ENCODE peak calls at places on chromosomes 11 and 22, in nine cellular contexts. S, R, M, B, N, J, T, F and G are unnamed samples.

GRCh38 chr11:47986219-47986618 is 5.9 kb downstream of the PTPRJ start:
- DNase-seq in J (no peak), S (no peak), N (no peak), R (no peak), M (no peak), F (no peak), B (no peak), T (no peak), G (no peak)

GRCh38 chr22:47051435-47052175 is 289.2 kb downstream of the TBC1D22A start:
- DNase-seq in B (peak; percentile 48), F (no peak), T (no peak), S (no peak), N (no peak), J (no peak), M (peak; percentile 49), R (no peak), G (no peak)

GRCh38 chr11:66981976-66982578 is 7.0 kb downstream of the C11orf86 start:
- DNase-seq in B (peak; percentile 90), N (peak; percentile 74), T (peak; percentile 80), F (no peak), M (peak; percentile 74), S (peak; percentile 93), J (peak; percentile 70), R (peak; percentile 85), G (no peak)

GRCh38 chr11:12271241-12271640 is 106.1 kb upstream of the PARVA start:
- DNase-seq in M (no peak), R (no peak), N (no peak), B (no peak), S (no peak), F (no peak), J (no peak), T (no peak), G (no peak)

GRCh38 chr11:46669606-46670243 is 30.7 kb downstream of the ARHGAP1 start:
- DNase-seq in B (no peak), S (no peak), T (peak; percentile 16), N (no peak), M (no peak), R (peak; percentile 58), F (no peak), J (no peak), G (no peak)

GRCh38 chr22:43446037-43446803 is 34.4 kb downstream of the MPPED1 start:
- DNase-seq in M (no peak), B (no peak), T (no peak), F (no peak), R (no peak), N (no peak), J (no peak), S (no peak), G (no peak)

GRCh38 chr11:111808834-111809233 is 42.6 kb upstream of the PPP2R1B start:
- DNase-seq in R (no peak), B (no peak), M (no peak), N (no peak), F (no peak), S (no peak), J (no peak), T (no peak), G (no peak)

GRCh38 chr11:83035070-83035854 is 36.4 kb downstream of the RAB30 start:
- DNase-seq in T (no peak), B (no peak), M (no peak), J (no peak), N (no peak), S (no peak), R (no peak), F (no peak), G (no peak)

GRCh38 chr22:39935622-39936021 is 24.6 kb upstream of the TMA7B start:
- DNase-seq in B (no peak), F (no peak), T (no peak), N (no peak), M (no peak), J (no peak), R (no peak), S (no peak), G (no peak)

GRCh38 chr22:42994917-42995562 is 19.9 kb downstream of the PACSIN2 start:
- DNase-seq in S (peak; percentile 99), J (no peak), R (peak; percentile 88), T (peak; percentile 79), M (no peak), N (no peak), F (peak; percentile 46), B (no peak), G (peak; percentile 34)

GRCh38 chr11:62370743-62371440 is 33.6 kb downstream of the ASRGL1 start:
- DNase-seq in R (no peak), B (peak; percentile 57), M (peak; percentile 64), F (no peak), S (no peak), T (peak; percentile 52), N (no peak), J (no peak), G (peak; percentile 30)

GRCh38 chr22:21641417-21641794 is 696 bp upstream of the SDF2L1 start:
- DNase-seq in N (no peak), M (no peak), S (peak; percentile 51), F (no peak), T (peak; percentile 53), R (no peak), J (no peak), B (no peak), G (no peak)

GRCh38 chr11:65888163-65888814 is at the start of gene FIBP:
- DNase-seq in N (peak; percentile 91), M (peak; percentile 99), F (peak; percentile 83), T (peak; percentile 98), R (peak; percentile 99), S (peak; percentile 92), J (peak; percentile 98), B (peak; percentile 99), G (peak; percentile 98)

GRCh38 chr11:65894034-65894591 is 3.6 kb downstream of the CCDC85B start:
- DNase-seq in S (no peak), B (peak; percentile 81), R (no peak), T (no peak), N (no peak), J (no peak), M (no peak), F (no peak), G (no peak)

GRCh38 chr11:65892661-65893317 is 2.3 kb downstream of the CCDC85B start:
- DNase-seq in R (no peak), F (no peak), T (no peak), N (no peak), B (peak; percentile 40), J (no peak), S (no peak), M (no peak), G (no peak)

GRCh38 chr11:65890324-65891179 is at the start of gene CCDC85B:
- DNase-seq in R (peak; percentile 100), S (peak; percentile 86), T (peak; percentile 99), F (peak; percentile 77), J (peak; percentile 99), B (peak; percentile 99), M (peak; percentile 99), N (peak; percentile 84), G (peak; percentile 100)

DNA sequence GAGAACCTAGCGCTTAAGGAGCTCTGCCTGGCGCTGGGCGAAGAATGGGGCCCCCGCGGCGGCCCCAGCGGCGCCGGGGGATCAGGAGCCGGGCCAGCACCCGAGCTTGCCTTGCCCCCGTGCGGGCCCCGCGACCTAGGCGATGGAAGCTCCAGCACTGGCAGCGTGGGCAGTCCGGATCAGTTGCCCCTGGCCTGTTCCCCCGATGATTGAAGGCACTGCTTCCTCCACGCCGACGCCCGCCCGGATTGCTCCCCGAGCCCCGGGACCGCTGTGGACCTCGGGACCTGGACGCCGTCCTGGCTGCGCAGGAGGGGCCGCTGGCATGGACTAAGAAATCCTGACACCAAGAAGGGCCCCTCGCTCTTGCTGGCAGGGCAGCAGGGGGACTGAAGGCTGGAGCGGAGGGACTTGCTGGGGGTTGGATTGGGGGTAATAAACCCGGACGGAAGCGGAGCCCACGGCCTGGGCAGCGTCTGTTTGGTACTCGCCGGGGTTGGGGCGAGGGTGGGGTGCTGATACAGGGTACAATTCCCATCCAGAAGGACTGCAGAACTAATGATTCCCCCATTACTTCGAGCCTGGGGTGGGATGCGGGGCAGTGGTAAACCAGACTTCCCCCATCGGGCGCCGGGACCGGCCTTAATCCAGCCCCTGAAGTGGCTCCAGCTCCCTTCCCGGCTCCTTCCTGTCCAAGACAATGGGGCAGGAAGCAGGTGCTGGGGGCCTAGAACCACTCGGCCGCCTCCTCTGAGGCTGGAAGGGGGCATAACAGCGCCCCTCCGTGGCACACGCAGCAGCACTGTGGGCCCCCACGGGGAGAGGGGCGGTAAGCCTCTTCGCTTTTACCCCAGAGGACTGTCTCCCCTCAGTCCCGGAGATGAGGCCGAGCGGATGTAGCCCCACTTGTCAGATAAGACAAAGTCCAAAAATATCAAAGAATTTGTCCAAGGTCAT is 985 bp downstream of the CCDC85B start:
- DNase-seq in T (no peak), N (no peak), B (peak; percentile 85), J (no peak), F (no peak), R (peak; percentile 81), M (no peak), S (no peak), G (peak; percentile 59)
- TF ChIP-seq CTCF in T (no peak), N (peak; percentile 33), B (peak; percentile 67), J (no peak), F (peak; percentile 54), R (no peak), M (no peak), S (peak; percentile 35), G (peak; percentile 64)

DNA sequence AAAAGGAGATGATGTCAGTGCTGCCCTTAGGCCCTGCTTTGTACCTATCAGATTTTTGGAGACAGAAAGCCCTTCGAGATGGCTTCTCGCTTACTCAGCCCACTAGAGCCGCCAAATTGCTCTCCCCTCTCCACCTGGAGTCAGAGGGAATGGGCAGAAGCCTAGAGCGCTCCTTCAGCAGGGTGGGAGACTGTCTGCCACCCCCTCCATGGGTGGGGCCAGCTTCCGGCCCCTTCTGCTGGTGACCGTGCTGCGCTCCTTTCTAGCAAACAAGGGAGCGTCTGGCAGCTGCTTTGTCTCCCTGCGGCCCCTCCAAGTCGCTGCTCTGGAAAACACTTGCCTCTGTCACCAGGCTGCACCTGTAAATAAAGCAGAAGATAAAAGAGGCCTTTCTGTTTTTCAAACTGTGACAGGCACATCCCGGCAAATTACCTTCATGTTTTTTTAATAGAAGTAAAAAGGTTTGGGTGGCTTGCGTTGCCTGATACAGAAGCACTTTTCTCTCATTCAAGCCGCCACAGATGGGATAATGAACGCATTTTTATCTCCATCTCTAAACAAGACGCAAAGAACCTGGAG is 145.7 kb upstream of the NECTIN1 start:
- DNase-seq in N (no peak), M (no peak), S (no peak), B (no peak), F (no peak), J (no peak), T (no peak), R (no peak), G (no peak)
- H3K27me3 ChIP-seq in N (peaks cover 38% of the 10 kb centered on the region), M (no peaks in the 10 kb centered on the region), S (peaks cover 92% of the 10 kb centered on the region), B (peaks cover 19% of the 10 kb centered on the region), F (peaks cover 6% of the 10 kb centered on the region), J (no peaks in the 10 kb centered on the region), T (peaks cover 48% of the 10 kb centered on the region), R (no peaks in the 10 kb centered on the region), G (peaks cover 4% of the 10 kb centered on the region)

DNA sequence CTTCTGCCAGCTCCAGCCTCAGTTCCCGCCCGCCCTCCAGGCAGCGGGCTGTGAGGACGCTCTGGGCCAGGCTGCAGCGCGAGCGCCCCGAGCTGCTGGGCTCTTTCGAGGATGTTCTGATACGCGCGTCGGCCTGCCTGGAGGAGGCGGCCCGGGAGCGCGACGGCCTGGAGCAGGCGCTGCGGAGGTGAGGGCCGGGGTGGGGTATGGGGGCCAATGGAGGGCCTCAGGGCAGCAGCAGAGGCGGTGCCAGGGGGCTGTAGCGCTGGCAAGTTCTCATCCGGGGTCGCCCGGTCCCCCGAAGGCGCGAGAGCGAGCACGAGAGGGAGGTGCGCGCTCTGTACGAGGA is 2.2 kb downstream of the CRACR2B start:
- DNase-seq in N (no peak), S (peak; percentile 2), R (no peak), J (no peak), T (no peak), M (no peak), F (no peak), B (no peak), G (no peak)
- H3K4me3 ChIP-seq in N (no peak overlapping the region), S (no peak overlapping the region), R (peak overlapping the region; percentile 48), J (peak overlapping the region; percentile 17), T (peak overlapping the region; percentile 39), M (no peak overlapping the region), F (peak overlapping the region; percentile 49), B (peak overlapping the region; percentile 47), G (peak overlapping the region; percentile 14)

GRCh38 chr11:61141601-61142028 is 19.6 kb downstream of the VPS37C start:
- DNase-seq in B (no peak), J (no peak), M (peak; percentile 86), S (no peak), T (peak; percentile 90), N (no peak), F (no peak), R (peak; percentile 66), G (no peak)
- TF ChIP-seq CTCF in B (no peak), J (no peak), M (no peak), S (no peak), T (no peak), N (no peak), F (no peak), R (no peak), G (no peak)